ENCODE peak calls at places on chromosomes 5 and 9, in four cellular contexts. Z is transverse colon, W is uterus, N is fibroblast of lung. X is an unnamed sample.

GRCh38 chr5:32531885-32532520 is 53.4 kb upstream of the SUB1 start:
- DNase-seq in Z (peak; percentile 22), W (no peak), N (peak; percentile 49), X (no peak)

GRCh38 chr9:14358523-14358922 is 44.6 kb upstream of the NFIB start:
- DNase-seq in Z (no peak), W (no peak), N (no peak), X (no peak)

GRCh38 chr5:43917925-43918324 is 314.9 kb downstream of the NNT start:
- DNase-seq in Z (no peak), W (no peak), N (no peak), X (no peak)

GRCh38 chr9:33202552-33203300 is 35.6 kb upstream of the B4GALT1 start:
- DNase-seq in Z (peak; percentile 77), W (peak; percentile 63), N (peak; percentile 82), X (no peak)

GRCh38 chr5:166509085-166509484 is 1782.4 kb upstream of the WWC1 start:
- DNase-seq in Z (no peak), W (no peak), N (peak; percentile 3), X (no peak)

GRCh38 chr5:50969207-50970145 is 303.0 kb downstream of the PARP8 start:
- DNase-seq in Z (no peak), W (no peak), N (no peak), X (no peak)

GRCh38 chr5:14406554-14406849 is 175.1 kb upstream of the OTULINL start:
- DNase-seq in Z (no peak), W (no peak), N (peak; percentile 76), X (peak; percentile 66)

GRCh38 chr5:423233-423565 is 19.8 kb upstream of the EXOC3 start:
- DNase-seq in Z (no peak), W (no peak), N (no peak), X (no peak)

GRCh38 chr9:29556317-29556716 is 1983.0 kb upstream of the C9orf72 start:
- DNase-seq in Z (no peak), W (peak; percentile 37), N (peak; percentile 64), X (no peak)

GRCh38 chr5:16932401-16932800 is 3.7 kb downstream of the MYO10 start:
- DNase-seq in Z (peak; percentile 27), W (no peak), N (no peak), X (no peak)

GRCh38 chr5:16929347-16929746 is 6.7 kb downstream of the MYO10 start:
- DNase-seq in Z (no peak), W (no peak), N (no peak), X (no peak)

GRCh38 chr5:16933337-16933736 is 2.8 kb downstream of the MYO10 start:
- DNase-seq in Z (no peak), W (no peak), N (no peak), X (no peak)

GRCh38 chr5:16930487-16930886 is 5.6 kb downstream of the MYO10 start:
- DNase-seq in Z (no peak), W (no peak), N (no peak), X (no peak)

DNA sequence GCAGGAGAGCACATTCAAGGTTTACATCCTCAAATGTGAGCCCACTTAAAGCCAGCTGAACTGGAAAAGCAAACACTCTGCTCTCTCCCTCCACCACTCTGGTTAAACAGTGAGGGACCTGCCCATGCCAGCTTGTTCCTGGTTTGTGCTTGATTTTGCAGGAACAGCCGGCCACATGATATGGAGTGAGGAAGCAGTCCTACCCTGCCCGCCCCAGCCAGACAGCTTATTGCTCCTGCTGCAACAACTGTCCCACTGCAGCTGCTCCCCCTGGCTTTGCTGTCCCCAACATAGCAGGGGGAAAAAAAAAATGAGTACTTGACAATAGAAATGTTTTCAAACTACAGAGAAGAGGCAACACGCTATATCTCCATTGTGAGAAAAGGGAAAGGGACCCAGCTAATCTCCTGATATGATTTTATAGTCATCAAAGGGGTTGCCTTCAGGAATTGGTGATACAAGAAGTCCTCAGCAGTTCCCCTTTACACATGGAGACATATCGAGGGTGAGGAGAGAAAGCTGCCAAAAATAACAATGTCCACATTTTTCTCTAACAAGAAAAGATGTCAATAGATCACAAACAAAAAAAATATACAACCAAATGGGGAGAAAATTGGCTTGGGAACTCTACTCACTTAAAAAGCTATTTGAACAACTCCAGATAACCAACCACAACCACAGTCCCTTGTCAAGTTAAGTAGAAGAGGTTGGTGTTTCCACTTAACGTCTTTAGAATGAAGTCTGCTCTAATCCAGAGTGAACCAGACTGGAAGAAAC is 4.6 kb downstream of the MYO10 start:
- DNase-seq in Z (peak; percentile 83), W (no peak), N (peak; percentile 29), X (no peak)
- H3K4me3 ChIP-seq in Z (no peak overlapping the region), W (no peak overlapping the region), N (no peak overlapping the region), X (no peak overlapping the region)

DNA sequence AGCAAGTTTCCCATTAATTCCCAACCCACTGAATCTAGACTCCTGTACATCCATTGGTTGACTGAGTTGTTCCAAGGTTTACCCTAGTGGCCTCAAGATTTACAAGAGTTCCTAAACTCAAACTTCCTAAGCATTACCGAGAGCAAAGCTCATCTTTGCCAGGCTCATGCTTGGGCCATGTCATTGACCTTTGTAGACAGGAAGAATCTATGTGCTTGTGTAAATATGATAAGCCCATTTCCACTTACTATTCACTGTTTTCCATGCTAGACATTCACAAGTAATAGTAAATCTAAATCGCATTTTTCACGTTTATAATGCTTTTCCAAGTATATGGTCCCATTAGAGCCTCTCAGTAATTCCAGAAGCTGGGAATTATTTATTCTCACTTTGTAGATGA is 534.5 kb upstream of the CLINT1 start:
- DNase-seq in Z (no peak), W (no peak), N (no peak), X (no peak)
- H3K27ac ChIP-seq in Z (no peak overlapping the region), W (no peak overlapping the region), N (no peak overlapping the region), X (no peak overlapping the region)

DNA sequence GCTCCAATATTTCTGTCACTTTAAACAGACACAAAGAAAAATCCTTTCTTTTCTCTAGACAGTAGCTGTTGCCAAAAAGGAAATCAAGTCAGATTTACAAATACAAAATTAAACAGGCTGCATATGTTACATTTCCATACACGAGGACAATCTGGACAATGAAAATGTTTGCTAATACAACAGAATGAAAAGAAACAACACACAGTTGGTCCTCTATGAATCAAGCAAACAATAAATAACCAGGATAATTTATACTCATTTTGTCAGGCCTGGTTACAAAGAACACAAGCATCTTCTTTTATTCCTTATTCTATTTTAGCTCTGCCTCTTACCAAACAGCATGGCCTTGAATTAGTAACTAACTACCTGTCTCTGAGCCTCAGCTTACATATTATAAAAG is 156.4 kb downstream of the MAPKAP1 start:
- DNase-seq in Z (no peak), W (no peak), N (no peak), X (no peak)
- H3K4me3 ChIP-seq in Z (no peak overlapping the region), W (no peak overlapping the region), N (no peak overlapping the region), X (no peak overlapping the region)

GRCh38 chr9:78439192-78439865 is 142.4 kb downstream of the PSAT1 start:
- DNase-seq in Z (peak; percentile 75), W (peak; percentile 69), N (peak; percentile 92), X (peak; percentile 81)

GRCh38 chr9:78441396-78441795 is 144.5 kb downstream of the PSAT1 start:
- DNase-seq in Z (no peak), W (no peak), N (no peak), X (no peak)

GRCh38 chr9:78441822-78442431 is 145.0 kb downstream of the PSAT1 start:
- DNase-seq in Z (no peak), W (no peak), N (no peak), X (no peak)

GRCh38 chr9:78438765-78439164 is 141.8 kb downstream of the PSAT1 start:
- DNase-seq in Z (no peak), W (no peak), N (no peak), X (no peak)

DNA sequence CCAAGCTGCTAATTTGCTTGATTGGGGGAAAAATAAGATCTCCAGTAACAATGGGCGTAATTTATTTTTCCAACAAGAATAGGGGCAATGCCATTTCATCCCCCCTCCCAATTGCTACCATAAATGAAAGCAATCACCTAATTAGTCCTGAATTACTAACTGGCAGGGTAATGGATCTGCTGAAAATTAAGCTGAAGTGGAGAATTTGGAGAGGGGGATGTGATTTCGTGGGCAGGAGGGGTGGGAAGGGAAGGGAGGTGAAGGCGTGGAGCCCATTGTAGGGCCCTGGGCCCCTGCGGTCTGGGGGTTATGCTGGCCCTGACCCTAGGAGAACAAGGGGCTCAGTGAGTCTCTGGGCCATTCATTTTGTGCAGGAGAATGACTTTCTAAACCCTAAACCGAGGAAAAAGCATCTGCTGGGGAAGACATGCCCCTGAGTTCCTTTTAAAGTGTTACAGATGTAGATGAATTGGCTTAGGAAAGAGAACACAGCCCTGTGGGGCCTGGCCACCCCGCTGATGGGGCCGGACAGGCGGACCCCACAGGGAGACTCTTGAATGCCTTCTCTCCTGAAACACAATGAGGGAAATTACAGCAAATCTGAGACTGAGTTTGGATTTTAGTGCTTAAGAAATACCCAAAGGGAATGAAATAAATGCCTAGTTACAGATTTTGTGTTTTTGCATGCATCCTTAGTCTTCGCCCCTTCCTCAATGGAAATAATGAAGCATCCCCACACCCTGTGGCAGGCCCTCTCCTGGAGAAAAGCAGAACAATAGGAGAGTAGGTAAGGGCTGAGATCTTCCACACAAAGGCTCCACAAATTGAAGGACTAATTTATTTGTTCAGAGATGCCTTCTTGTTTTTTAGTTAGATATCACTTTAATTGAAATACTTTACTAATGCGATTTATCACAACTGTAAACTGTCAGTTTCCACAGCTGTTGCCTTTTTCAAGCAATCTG is 143.2 kb downstream of the PSAT1 start:
- DNase-seq in Z (no peak), W (no peak), N (no peak), X (no peak)
- H3K27ac ChIP-seq in Z (no peak overlapping the region), W (no peak overlapping the region), N (no peak overlapping the region), X (no peak overlapping the region)

DNA sequence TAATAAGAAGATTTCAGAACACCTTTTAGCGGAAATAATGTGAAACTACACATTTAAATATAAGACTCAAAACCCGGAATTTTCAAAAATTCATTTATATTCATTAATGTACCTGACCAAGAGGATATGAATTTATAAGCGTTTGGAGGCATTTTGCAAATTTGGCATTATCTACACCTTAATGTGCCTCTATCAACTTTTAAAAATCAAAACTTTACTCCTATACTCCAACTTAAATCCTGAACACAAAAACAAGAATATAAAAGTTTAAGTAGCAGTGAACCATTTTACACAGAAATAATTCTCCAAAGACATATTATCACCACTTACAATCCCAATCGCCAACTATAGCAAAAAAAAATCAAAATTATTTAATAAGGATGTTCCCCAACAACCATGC is 3.9 kb downstream of the ZNF608 start:
- DNase-seq in Z (no peak), W (no peak), N (no peak), X (no peak)
- H3K4me3 ChIP-seq in Z (peak overlapping the region; percentile 53), W (peak overlapping the region; percentile 50), N (peak overlapping the region; percentile 74), X (peak overlapping the region; percentile 77)

X was measured in AG04450.